ENCODE peak calls at places on chromosomes 6 and 20, in four cellular contexts. F is pancreas; G is fibroblast of lung; T is CD4-positive, CD25-positive, alpha-beta regulatory T cell. C is an unnamed sample.

GRCh38 chr6:170178561-170179477 is 112.1 kb downstream of the DLL1 start:
- DNase-seq in F (peak; percentile 92), G (peak; percentile 68), T (no peak), C (no peak)

GRCh38 chr20:54477556-54477955 is 2.2 kb downstream of the DOK5 start:
- DNase-seq in F (no peak), G (peak; percentile 64), T (no peak), C (no peak)

GRCh38 chr20:37081717-37082289 is 14.0 kb downstream of the RBL1 start:
- DNase-seq in F (no peak), G (no peak), T (peak; percentile 13), C (peak; percentile 23)

GRCh38 chr6:130473886-130474285 is 108.1 kb downstream of the TMEM200A start:
- DNase-seq in F (no peak), G (peak; percentile 80), T (no peak), C (no peak)

GRCh38 chr20:59010321-59010994 is 3.4 kb upstream of the CTSZ start:
- DNase-seq in F (no peak), G (peak; percentile 63), T (no peak), C (no peak)

GRCh38 chr20:20366896-20367680 is 816 bp upstream of the INSM1 start:
- DNase-seq in F (no peak), G (no peak), T (no peak), C (no peak)

GRCh38 chr6:11847515-11848244 is 69.1 kb upstream of the ADTRP start:
- DNase-seq in F (no peak), G (peak; percentile 45), T (no peak), C (no peak)

GRCh38 chr20:38377039-38377715 is 30.9 kb downstream of the LBP start:
- DNase-seq in F (no peak), G (no peak), T (no peak), C (no peak)

GRCh38 chr6:56690519-56691200 is 48.0 kb upstream of the DST start:
- DNase-seq in F (no peak), G (peak; percentile 89), T (no peak), C (no peak)

GRCh38 chr20:45518282-45518681 is 2.9 kb upstream of the SPINT3 start:
- DNase-seq in F (no peak), G (peak; percentile 1), T (no peak), C (no peak)

GRCh38 chr6:2111162-2111677 is 134.2 kb downstream of the GMDS start:
- DNase-seq in F (no peak), G (peak; percentile 77), T (no peak), C (no peak)

GRCh38 chr20:52481443-52481842 is 289.9 kb upstream of the ZFP64 start:
- DNase-seq in F (no peak), G (no peak), T (no peak), C (no peak)

GRCh38 chr6:2619651-2620050 is 131.1 kb downstream of the MYLK4 start:
- DNase-seq in F (no peak), G (no peak), T (no peak), C (no peak)

GRCh38 chr6:141326426-141326825 is 806.3 kb upstream of the GJE1 start:
- DNase-seq in F (no peak), G (peak; percentile 100), T (peak; percentile 5), C (peak; percentile 8)

GRCh38 chr6:4371207-4371921 is 236.0 kb upstream of the ECI2 start:
- DNase-seq in F (no peak), G (peak; percentile 88), T (no peak), C (no peak)

GRCh38 chr6:110731196-110731595 is 84.1 kb downstream of the CDK19 start:
- DNase-seq in F (no peak), G (peak; percentile 51), T (no peak), C (no peak)

GRCh38 chr6:7664003-7664402 is 61.9 kb upstream of the BMP6 start:
- DNase-seq in F (no peak), G (no peak), T (no peak), C (no peak)

GRCh38 chr6:105545947-105546710 is 143.2 kb upstream of the PREP start:
- DNase-seq in F (no peak), G (peak; percentile 81), T (no peak), C (no peak)

GRCh38 chr6:109456283-109456583 is 661 bp upstream of the MICAL1 start:
- DNase-seq in F (no peak), G (no peak), T (no peak), C (no peak)

GRCh38 chr20:63746766-63747315 is 7.3 kb downstream of the SLC2A4RG start:
- DNase-seq in F (no peak), G (no peak), T (no peak), C (no peak)

GRCh38 chr20:2815242-2815900 is 584 bp downstream of the C20orf141 start:
- DNase-seq in F (no peak), G (no peak), T (no peak), C (no peak)

GRCh38 chr6:11770546-11771466 is 7.8 kb downstream of the ADTRP start:
- DNase-seq in F (peak; percentile 34), G (peak; percentile 100), T (no peak), C (no peak)

GRCh38 chr20:61860588-61860987 is 205.1 kb downstream of the TAF4 start:
- DNase-seq in F (no peak), G (no peak), T (no peak), C (no peak)

GRCh38 chr6:90217621-90218496 is 78.8 kb downstream of the BACH2 start:
- DNase-seq in F (peak; percentile 77), G (no peak), T (no peak), C (no peak)

GRCh38 chr6:134846865-134847264 is 103.0 kb downstream of the ALDH8A1 start:
- DNase-seq in F (no peak), G (no peak), T (no peak), C (no peak)

GRCh38 chr20:1484438-1485120 is 6.6 kb downstream of the SIRPB2 start:
- DNase-seq in F (no peak), G (peak; percentile 25), T (no peak), C (no peak)

GRCh38 chr20:45779011-45779915 is 12.4 kb downstream of the WFDC3 start:
- DNase-seq in F (peak; percentile 87), G (peak; percentile 100), T (no peak), C (no peak)

GRCh38 chr6:1596088-1596852 is 13.4 kb upstream of the FOXC1 start:
- DNase-seq in F (peak; percentile 60), G (no peak), T (peak; percentile 48), C (peak; percentile 28)

GRCh38 chr20:10982692-10983091 is 308.9 kb upstream of the JAG1 start:
- DNase-seq in F (peak; percentile 9), G (peak; percentile 94), T (no peak), C (no peak)

GRCh38 chr6:17431581-17431980 is 38.2 kb downstream of the CAP2 start:
- DNase-seq in F (no peak), G (peak; percentile 76), T (no peak), C (no peak)

GRCh38 chr20:5309971-5310370 is 6.8 kb downstream of the PROKR2 start:
- DNase-seq in F (no peak), G (no peak), T (no peak), C (no peak)
- H3K4me3 ChIP-seq in F (no peak overlapping the region), G (no peak overlapping the region), T (no peak overlapping the region), C (no peak overlapping the region)

GRCh38 chr20:21623074-21623780 is 82.2 kb upstream of the PAX1 start:
- DNase-seq in F (no peak), G (no peak), T (no peak), C (no peak)

GRCh38 chr20:21623781-21624094 is 81.7 kb upstream of the PAX1 start:
- DNase-seq in F (no peak), G (no peak), T (no peak), C (no peak)

GRCh38 chr20:21618697-21619421 is 86.6 kb upstream of the PAX1 start:
- DNase-seq in F (no peak), G (no peak), T (no peak), C (no peak)

GRCh38 chr20:21622097-21622496 is 83.4 kb upstream of the PAX1 start:
- DNase-seq in F (no peak), G (no peak), T (no peak), C (no peak)
- H3K27ac ChIP-seq in F (no peak overlapping the region), G (no peak overlapping the region), T (no peak overlapping the region), C (no peak overlapping the region)

DNA sequence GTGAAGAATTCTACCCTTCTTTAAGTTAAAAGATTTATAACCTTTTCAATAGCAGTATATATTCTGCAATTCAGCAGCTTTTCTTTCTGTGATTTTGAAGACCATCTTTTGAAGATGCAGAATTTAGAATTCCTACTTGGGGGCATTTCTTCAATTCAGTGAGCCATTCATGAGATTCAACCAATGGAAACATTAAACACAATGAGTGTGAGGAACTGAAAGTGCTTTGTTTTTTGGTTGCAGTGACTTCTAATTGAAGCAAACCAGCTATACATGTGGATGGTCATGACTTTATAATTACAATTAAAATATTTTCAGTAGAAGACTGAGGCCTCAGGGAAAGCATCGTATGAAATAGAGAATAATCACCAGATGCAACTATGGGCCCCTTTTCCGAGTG is 108.3 kb downstream of the CARMIL1 start:
- DNase-seq in F (no peak), G (no peak), T (no peak), C (no peak)
- H3K4me3 ChIP-seq in F (no peak overlapping the region), G (no peak overlapping the region), T (no peak overlapping the region), C (no peak overlapping the region)

GRCh38 chr6:21676769-21677168 is 83.2 kb downstream of the SOX4 start:
- DNase-seq in F (no peak), G (no peak), T (no peak), C (no peak)
- H3K27ac ChIP-seq in F (no peak overlapping the region), G (no peak overlapping the region), T (no peak overlapping the region), C (no peak overlapping the region)

GRCh38 chr6:14333556-14334305 is 216.2 kb downstream of the CD83 start:
- DNase-seq in F (no peak), G (peak; percentile 77), T (no peak), C (no peak)
- H3K4me3 ChIP-seq in F (no peak overlapping the region), G (no peak overlapping the region), T (no peak overlapping the region), C (no peak overlapping the region)

DNA sequence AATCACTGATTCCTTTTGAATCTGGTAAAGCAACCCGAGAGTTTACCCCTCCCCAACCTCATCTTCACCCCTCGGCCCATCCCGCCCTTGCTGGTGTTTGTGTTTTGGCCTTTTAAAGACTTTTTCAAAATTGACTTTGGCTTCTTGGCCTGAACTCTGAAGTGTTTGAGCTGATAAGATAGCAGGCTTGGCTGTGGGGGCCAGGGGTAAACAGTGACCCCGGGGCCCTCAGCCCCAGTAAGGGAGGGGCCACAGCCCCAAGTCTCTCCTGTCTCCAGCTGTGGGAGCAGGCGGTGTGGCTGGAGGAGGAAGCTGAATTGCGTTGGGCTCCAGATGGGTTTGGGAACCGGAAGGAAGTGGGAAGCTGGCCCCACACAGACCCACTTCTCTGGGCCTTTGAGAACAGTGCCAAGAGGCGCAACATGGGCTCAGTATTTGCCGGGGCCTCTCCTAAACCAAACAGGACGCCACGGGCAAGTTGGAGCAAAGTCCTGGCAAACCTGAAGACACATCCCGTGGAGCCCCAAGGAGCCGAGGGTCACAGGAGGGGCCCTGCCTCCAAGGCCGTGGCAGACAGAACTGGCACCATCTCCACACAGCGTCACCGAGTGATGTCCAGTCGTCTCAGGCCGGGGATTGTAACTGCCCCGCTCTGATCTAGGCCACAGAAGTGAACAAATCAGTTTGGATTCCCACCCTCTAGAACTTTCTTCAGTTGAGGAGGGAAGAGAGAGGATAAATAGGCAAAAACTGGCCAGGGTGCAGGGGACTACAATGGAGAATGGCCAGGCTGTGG is 54.3 kb upstream of the PTPN1 start:
- DNase-seq in F (peak; percentile 40), G (no peak), T (no peak), C (no peak)
- H3K27ac ChIP-seq in F (no peak overlapping the region), G (no peak overlapping the region), T (no peak overlapping the region), C (no peak overlapping the region)

C was measured in effector memory CD4-positive, alpha-beta T cell.